ENCODE peak calls at places on chromosomes 7 and 10, in four cellular contexts. Z, X, G and E are unnamed samples.

GRCh38 chr7:47132471-47132870 is 449.4 kb downstream of the TNS3 start:
- DNase-seq in X (no peak), Z (no peak), G (no peak), E (no peak)

GRCh38 chr7:115274-115911 is 77.0 kb upstream of the FAM20C start:
- DNase-seq in Z (no peak), X (no peak), G (no peak), E (peak; percentile 87)

GRCh38 chr7:12210179-12211053 is 678 bp upstream of the TMEM106B start:
- DNase-seq in X (peak; percentile 27), G (peak; percentile 0), Z (no peak), E (no peak)

GRCh38 chr7:66082886-66083415 is 7.3 kb downstream of the ASL start:
- DNase-seq in G (no peak), X (no peak), Z (no peak), E (no peak)

GRCh38 chr7:142808802-142809583 is 38.2 kb downstream of the PRSS2 start:
- DNase-seq in G (no peak), X (peak; percentile 77), Z (peak; percentile 96), E (no peak)

GRCh38 chr7:104272767-104273384 is 55.5 kb upstream of the LHFPL3 start:
- DNase-seq in X (peak; percentile 24), Z (no peak), G (no peak), E (no peak)

GRCh38 chr7:22219739-22220493 is 137.0 kb downstream of the RAPGEF5 start:
- DNase-seq in G (no peak), Z (no peak), X (no peak), E (no peak)

GRCh38 chr7:112802406-112802805 is 12.2 kb upstream of the TMEM168 start:
- DNase-seq in G (no peak), Z (no peak), X (no peak), E (no peak)

GRCh38 chr7:55158983-55159382 is 140.2 kb downstream of the EGFR start:
- DNase-seq in Z (no peak), G (no peak), X (no peak), E (no peak)

GRCh38 chr7:143261901-143262300 is 1.3 kb upstream of the GSTK1 start:
- DNase-seq in Z (no peak), G (no peak), X (peak; percentile 38), E (no peak)

GRCh38 chr10:128084991-128085390 is 41.2 kb downstream of the MKI67 start:
- DNase-seq in X (no peak), G (no peak), Z (no peak), E (no peak)

GRCh38 chr7:23276381-23276780 is 22.8 kb upstream of the MALSU1 start:
- DNase-seq in X (no peak), Z (no peak), G (no peak), E (peak; percentile 61)

GRCh38 chr10:69387500-69387899 is 29.2 kb downstream of the TACR2 start:
- DNase-seq in X (no peak), Z (no peak), G (no peak), E (no peak)

GRCh38 chr7:23956769-23957556 is 246.9 kb downstream of the STK31 start:
- DNase-seq in Z (no peak), X (peak; percentile 18), G (no peak), E (no peak)

GRCh38 chr7:87671-88070 is 104.7 kb upstream of the FAM20C start:
- DNase-seq in X (no peak), G (no peak), Z (no peak), E (no peak)

GRCh38 chr7:73715648-73716317 is 3.7 kb downstream of the STX1A start:
- DNase-seq in Z (no peak), G (no peak), X (peak; percentile 95), E (peak; percentile 67)

GRCh38 chr10:118531105-118531851 is 64.2 kb downstream of the PRLHR start:
- DNase-seq in G (no peak), X (peak; percentile 24), Z (no peak), E (peak; percentile 70)

GRCh38 chr10:97481071-97481470 is 17.2 kb downstream of the MMS19 start:
- DNase-seq in G (no peak), X (no peak), Z (no peak), E (no peak)

GRCh38 chr10:112338957-112339356 is 35.0 kb upstream of the ACSL5 start:
- DNase-seq in G (no peak), Z (no peak), X (no peak), E (no peak)

GRCh38 chr7:24769863-24770262 is 12.6 kb upstream of the GSDME start:
- DNase-seq in Z (no peak), G (no peak), X (no peak), E (no peak)

GRCh38 chr7:138116156-138116555 is 39.9 kb downstream of the AKR1D1 start:
- DNase-seq in X (no peak), Z (no peak), G (no peak), E (no peak)

GRCh38 chr10:88702848-88703597 is 3.0 kb upstream of the LIPK start:
- DNase-seq in X (no peak), Z (no peak), G (no peak), E (no peak)

GRCh38 chr10:70656489-70656888 is 15.8 kb upstream of the ADAMTS14 start:
- DNase-seq in G (peak; percentile 56), Z (peak; percentile 56), X (peak; percentile 77), E (peak; percentile 66)

GRCh38 chr7:46654546-46655443 is 733.7 kb upstream of the IGFBP3 start:
- DNase-seq in G (no peak), X (no peak), Z (no peak), E (no peak)

GRCh38 chr7:2892571-2892970 is 48.5 kb upstream of the GNA12 start:
- DNase-seq in G (no peak), Z (no peak), X (no peak), E (no peak)

GRCh38 chr10:61284222-61284890 is 168.8 kb downstream of the TMEM26 start:
- DNase-seq in X (peak; percentile 28), Z (no peak), G (no peak), E (no peak)

GRCh38 chr10:15658099-15658702 is 61.5 kb downstream of the ITGA8 start:
- DNase-seq in G (no peak), X (peak; percentile 9), Z (no peak), E (no peak)

GRCh38 chr10:103781329-103782061 is 73.9 kb downstream of the SH3PXD2A start:
- DNase-seq in Z (no peak), X (no peak), G (no peak), E (peak; percentile 25)

GRCh38 chr7:54846272-54846671 is 87.3 kb upstream of the SEC61G start:
- DNase-seq in G (no peak), Z (no peak), X (no peak), E (no peak)

GRCh38 chr10:15504101-15504840 is 133.2 kb upstream of the FAM171A1 start:
- DNase-seq in G (no peak), Z (no peak), X (peak; percentile 17), E (no peak)

GRCh38 chr7:158750702-158751101 is 46.1 kb upstream of the NCAPG2 start:
- DNase-seq in G (no peak), X (no peak), Z (no peak), E (no peak)

GRCh38 chr10:11685787-11686218 is 56.4 kb upstream of the ECHDC3 start:
- DNase-seq in G (peak; percentile 42), X (peak; percentile 87), Z (peak; percentile 81), E (no peak)

GRCh38 chr10:68301790-68302502 is 29.9 kb upstream of the HNRNPH3 start:
- DNase-seq in G (no peak), X (peak; percentile 50), Z (peak; percentile 41), E (peak; percentile 3)

DNA sequence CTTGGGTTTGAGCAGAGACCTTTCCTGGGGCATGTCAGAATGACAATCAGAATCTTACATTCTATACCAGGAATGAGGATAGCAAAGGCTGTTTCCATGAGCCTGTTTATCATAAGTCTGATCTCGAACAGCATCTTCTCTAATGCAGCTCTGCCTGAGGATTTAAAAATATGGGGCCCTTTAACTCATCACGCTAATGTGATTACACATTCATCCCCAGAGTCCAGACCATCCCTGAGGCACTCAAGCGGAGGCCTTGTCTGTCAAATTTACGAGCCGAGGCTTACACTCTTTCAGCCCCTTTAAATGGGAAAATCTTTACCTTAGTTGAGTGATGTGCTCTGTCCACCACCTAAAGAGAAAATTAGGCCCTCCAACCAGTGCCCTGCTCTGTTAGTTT is 16.2 kb downstream of the CHST15 start:
- DNase-seq in G (no peak), X (no peak), Z (no peak), E (no peak)
- TF ChIP-seq SPI1 in G (no peak), X (no peak), Z (no peak), E (no peak)

GRCh38 chr7:99767662-99768061 is 16.3 kb downstream of the CYP3A4 start:
- DNase-seq in Z (peak; percentile 69), X (no peak), G (no peak), E (no peak)

GRCh38 chr7:99764478-99764877 is 19.5 kb downstream of the CYP3A4 start:
- DNase-seq in Z (no peak), G (no peak), X (no peak), E (no peak)

GRCh38 chr7:99768471-99768870 is 15.5 kb downstream of the CYP3A4 start:
- DNase-seq in X (no peak), Z (no peak), G (no peak), E (no peak)

GRCh38 chr7:99766484-99767099 is 17.4 kb downstream of the CYP3A4 start:
- DNase-seq in G (no peak), X (no peak), Z (no peak), E (no peak)

DNA sequence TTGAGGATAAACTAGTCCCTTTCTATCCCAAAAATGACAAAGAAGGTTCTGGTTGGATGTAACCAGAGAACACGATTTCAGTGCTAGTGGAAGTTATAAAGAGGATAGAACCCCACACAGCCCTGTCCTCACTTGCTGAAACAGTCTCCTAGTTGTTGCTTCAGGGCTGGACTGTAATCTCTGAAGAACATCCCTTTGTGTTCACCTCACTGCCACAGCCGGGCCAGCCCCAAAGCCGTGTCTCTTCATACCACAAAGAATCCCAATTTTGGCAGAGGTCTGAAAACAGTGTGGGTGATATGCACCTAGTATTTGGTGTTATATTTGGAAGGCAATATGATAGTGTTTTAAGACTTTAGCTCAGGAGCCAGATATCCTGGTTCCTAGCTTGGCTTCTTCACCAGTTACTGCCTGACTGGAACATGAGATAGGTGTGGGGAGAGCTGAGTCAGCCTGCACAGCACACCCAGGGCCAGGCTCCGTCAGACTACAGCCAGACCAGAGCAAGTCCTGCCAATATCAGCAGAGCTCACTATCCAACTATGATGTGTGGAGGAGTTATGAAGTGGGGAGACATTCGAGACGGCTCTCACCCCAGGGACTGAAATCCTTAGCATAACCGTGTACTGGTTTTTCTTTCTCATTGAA is 21.2 kb downstream of the CYP3A4 start:
- DNase-seq in G (no peak), Z (no peak), X (peak; percentile 83), E (no peak)
- TF ChIP-seq SPI1 in G (no peak), Z (no peak), X (no peak), E (no peak)

DNA sequence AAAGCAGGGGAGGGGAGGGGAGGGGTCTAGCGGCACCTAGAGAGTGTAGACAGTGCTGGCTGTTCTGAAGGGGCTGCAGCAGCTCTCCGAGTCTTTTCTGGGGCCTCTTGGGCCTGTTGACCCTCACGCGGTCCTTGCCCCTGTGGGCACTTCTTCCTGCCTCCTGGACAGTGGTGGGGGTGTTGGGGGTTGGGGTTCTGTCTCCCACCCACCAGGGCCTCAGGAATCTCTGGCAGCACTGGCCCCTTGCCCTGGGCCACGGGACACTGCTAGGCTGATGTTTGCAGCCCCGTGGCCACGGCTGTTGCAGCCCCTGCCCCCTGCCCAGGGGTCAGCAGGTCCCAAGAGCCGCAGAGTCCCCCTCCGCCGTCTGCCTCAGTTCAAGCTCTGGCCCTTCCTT is 68.9 kb upstream of the INPP5A start:
- DNase-seq in G (no peak), X (no peak), Z (no peak), E (no peak)
- TF ChIP-seq SPI1 in G (no peak), X (no peak), Z (no peak), E (no peak)

DNA sequence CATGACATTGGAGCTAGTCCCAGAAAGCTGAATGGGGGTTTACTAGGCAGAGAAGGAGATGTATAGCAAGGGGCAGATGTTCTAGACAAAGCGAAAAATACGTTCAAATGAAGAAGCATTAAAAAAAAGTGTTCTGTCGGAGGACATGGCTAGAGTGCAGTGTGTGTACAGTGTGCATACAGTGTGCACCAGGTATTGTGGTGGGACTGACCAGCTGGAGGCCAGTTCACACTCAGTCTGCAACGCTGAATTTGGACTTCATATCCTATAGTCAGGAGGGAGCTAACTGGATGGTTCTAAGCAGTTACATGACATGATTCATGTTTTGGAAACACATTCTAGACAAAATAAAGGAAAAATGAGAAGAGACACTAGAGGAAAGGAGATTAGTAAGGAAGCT is 8.8 kb downstream of the BBIP1 start:
- DNase-seq in X (no peak), G (no peak), Z (no peak), E (no peak)
- TF ChIP-seq SPI1 in X (no peak), G (no peak), Z (no peak), E (no peak)